ENCODE peak calls at places on chromosomes 6 and 20, in eight cellular contexts. N is HFFc6, F is lower lobe of right lung, U is tibial artery, J is AG10803, A is HCT116, C is fibroblast of pulmonary artery, I is pancreas. V is an unnamed sample.

GRCh38 chr20:6636209-6637159 is 131.0 kb upstream of the BMP2 start:
- DNase-seq in N (no peak), F (no peak), U (no peak), J (peak), A (no peak), C (peak), I (peak), V (peak)

GRCh38 chr6:166282394-166283032 is 25.7 kb downstream of the PRR18 start:
- DNase-seq in N (no peak), F (no peak), U (no peak), J (peak), A (no peak), C (no peak), I (no peak), V (no peak)

GRCh38 chr6:132612449-132613116 is 11.5 kb downstream of the TAAR2 start:
- DNase-seq in N (no peak), F (no peak), U (no peak), J (no peak), A (no peak), C (no peak), I (no peak), V (no peak)

GRCh38 chr20:41483553-41483930 is 116.9 kb upstream of the EMILIN3 start:
- DNase-seq in N (peak), F (no peak), U (no peak), J (peak), A (no peak), C (no peak), I (no peak), V (peak)

GRCh38 chr6:16400248-16400760 is 161.9 kb downstream of the GMPR start:
- DNase-seq in N (no peak), F (no peak), U (no peak), J (no peak), A (no peak), C (no peak), I (no peak), V (no peak)

GRCh38 chr6:116877743-116878142 is 701 bp downstream of the RFX6 start:
- DNase-seq in N (no peak), F (no peak), U (no peak), J (no peak), A (no peak), C (no peak), I (no peak), V (no peak)

GRCh38 chr6:45746046-45746445 is 269.6 kb downstream of the CLIC5 start:
- DNase-seq in N (peak), F (no peak), U (no peak), J (peak), A (no peak), C (peak), I (no peak), V (peak)

GRCh38 chr20:45343867-45344721 is 4.1 kb downstream of the SDC4 start:
- DNase-seq in N (peak), F (no peak), U (peak), J (peak), A (peak), C (peak), I (peak), V (peak)

GRCh38 chr6:37690964-37691735 is 6.5 kb downstream of the MDGA1 start:
- DNase-seq in N (no peak), F (no peak), U (no peak), J (no peak), A (no peak), C (peak), I (no peak), V (no peak)

GRCh38 chr20:1816384-1817381 is 78.5 kb upstream of the SIRPA start:
- DNase-seq in N (peak), F (no peak), U (peak), J (peak), A (no peak), C (peak), I (no peak), V (peak)

GRCh38 chr20:13333793-13334192 is 112.7 kb downstream of the ISM1 start:
- DNase-seq in N (no peak), F (no peak), U (no peak), J (no peak), A (no peak), C (peak), I (no peak), V (no peak)

GRCh38 chr6:44297063-44298038 is 15.8 kb downstream of the AARS2 start:
- DNase-seq in N (no peak), F (peak), U (no peak), J (peak), A (no peak), C (peak), I (no peak), V (peak)

GRCh38 chr20:47362361-47363219 is 6.1 kb upstream of the ZMYND8 start:
- DNase-seq in N (no peak), F (no peak), U (no peak), J (no peak), A (no peak), C (no peak), I (no peak), V (no peak)

GRCh38 chr20:40551125-40551530 is 137.9 kb downstream of the MAFB start:
- DNase-seq in N (no peak), F (no peak), U (peak), J (no peak), A (no peak), C (no peak), I (no peak), V (no peak)

GRCh38 chr6:104710543-104711335 is 149.0 kb downstream of the HACE1 start:
- DNase-seq in N (no peak), F (no peak), U (no peak), J (no peak), A (no peak), C (no peak), I (no peak), V (no peak)

GRCh38 chr6:113858067-113858604 is 991 bp downstream of the MARCKS start:
- DNase-seq in N (peak), F (peak), U (peak), J (peak), A (no peak), C (peak), I (peak), V (peak)

GRCh38 chr20:32519367-32519730 is 65.8 kb downstream of the NOL4L start:
- DNase-seq in N (no peak), F (peak), U (no peak), J (no peak), A (no peak), C (no peak), I (no peak), V (no peak)

DNA sequence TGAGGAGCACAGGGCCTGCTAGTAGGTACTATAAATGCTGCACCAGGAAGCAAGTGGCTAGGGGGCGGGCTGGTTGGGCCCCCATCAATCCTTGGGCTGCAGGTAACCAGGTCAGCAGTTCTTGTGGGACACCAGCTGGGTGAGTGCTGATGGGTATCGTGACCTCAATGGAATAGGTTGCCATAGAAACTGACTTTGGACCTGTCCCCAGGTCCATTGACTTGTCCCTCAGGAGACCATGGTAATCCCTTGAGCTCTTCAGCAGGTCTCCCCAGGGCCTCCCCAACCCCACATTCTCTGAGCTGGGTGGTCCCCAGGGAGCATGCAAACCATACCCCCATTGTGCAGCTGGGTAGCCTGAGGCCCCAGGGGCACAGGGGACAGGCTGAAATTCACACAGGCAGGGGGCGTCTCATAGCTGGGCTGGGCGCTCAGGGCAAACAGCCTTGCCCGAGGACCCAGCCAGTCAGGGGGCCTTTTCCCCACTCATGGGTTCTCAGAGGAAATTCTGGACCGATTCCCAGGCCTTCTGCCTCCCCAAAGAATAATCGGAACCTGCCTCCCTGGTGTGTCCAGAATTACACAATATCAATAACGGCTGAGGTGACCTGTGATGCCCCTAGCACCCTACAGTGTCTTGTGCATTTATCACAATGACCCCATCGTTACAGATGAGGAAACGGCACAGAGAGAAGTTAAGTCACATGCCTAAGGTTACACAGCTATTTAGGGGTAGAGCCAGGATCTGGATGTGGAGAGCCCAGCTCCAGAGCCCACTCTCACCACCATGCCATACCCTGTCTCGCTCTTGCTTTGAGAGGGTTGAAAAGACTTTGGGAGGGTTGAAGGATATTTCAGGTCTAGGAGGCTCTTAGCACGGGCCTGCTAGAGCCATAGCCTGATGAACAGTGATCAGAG is 35.9 kb downstream of the SRC start:
- DNase-seq in N (no peak), F (peak), U (peak), J (no peak), A (no peak), C (no peak), I (no peak), V (no peak)
- TF ChIP-seq CTCF in N (no peak), F (no peak), U (no peak), J (no peak), A (no peak), C (no peak), I (no peak), V (no peak)

GRCh38 chr6:7732219-7732618 is 6.3 kb downstream of the BMP6 start:
- DNase-seq in N (no peak), F (no peak), U (no peak), J (no peak), A (no peak), C (peak), I (no peak), V (peak)

GRCh38 chr6:7730852-7731251 is 5.0 kb downstream of the BMP6 start:
- DNase-seq in N (peak), F (no peak), U (no peak), J (peak), A (no peak), C (peak), I (no peak), V (peak)

GRCh38 chr6:7730411-7730810 is 4.5 kb downstream of the BMP6 start:
- DNase-seq in N (no peak), F (no peak), U (no peak), J (peak), A (no peak), C (peak), I (no peak), V (no peak)

GRCh38 chr6:7730003-7730402 is 4.1 kb downstream of the BMP6 start:
- DNase-seq in N (no peak), F (no peak), U (no peak), J (no peak), A (no peak), C (no peak), I (no peak), V (no peak)

DNA sequence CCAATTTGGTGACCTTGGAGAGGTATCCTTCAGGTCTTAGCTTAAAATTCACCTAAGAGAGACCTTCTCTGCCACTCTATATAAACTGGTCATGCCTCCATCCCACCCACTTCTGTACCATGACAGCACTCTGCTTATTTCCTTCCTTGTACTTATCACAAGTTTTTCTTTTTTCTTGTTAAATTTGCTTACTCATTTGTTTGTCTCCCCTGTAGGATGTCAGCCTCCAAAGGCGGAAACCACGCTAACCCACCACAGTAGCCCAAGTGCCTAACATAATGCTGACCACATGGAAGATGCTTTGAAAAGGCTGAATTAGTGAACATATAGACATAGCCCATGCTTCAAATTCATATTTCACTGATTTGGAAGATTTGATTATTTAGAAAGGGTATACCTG is 5.4 kb downstream of the BMP6 start:
- DNase-seq in N (no peak), F (no peak), U (no peak), J (no peak), A (no peak), C (peak), I (no peak), V (peak)
- TF ChIP-seq CTCF in N (no peak), F (no peak), U (no peak), J (no peak), A (no peak), C (no peak), I (no peak), V (no peak)

GRCh38 chr20:37276494-37277252 is 12.8 kb upstream of the MANBAL start:
- DNase-seq in N (peak), F (no peak), U (no peak), J (peak), A (no peak), C (peak), I (peak), V (peak)
- TF ChIP-seq CTCF in N (peak), F (no peak), U (peak), J (peak), A (no peak), C (peak), I (no peak), V (peak)

GRCh38 chr6:29834564-29835436 is 7.2 kb downstream of the HLA-G start:
- DNase-seq in N (peak), F (no peak), U (no peak), J (peak), A (no peak), C (peak), I (no peak), V (peak)
- TF ChIP-seq CTCF in N (peak), F (peak), U (peak), J (peak), A (peak), C (peak), I (peak), V (peak)

GRCh38 chr20:5072756-5073153 is 47.0 kb downstream of the PCNA start:
- DNase-seq in N (no peak), F (no peak), U (no peak), J (peak), A (no peak), C (no peak), I (no peak), V (no peak)

GRCh38 chr20:5069141-5069806 is 50.5 kb downstream of the PCNA start:
- DNase-seq in N (no peak), F (no peak), U (peak), J (no peak), A (no peak), C (no peak), I (no peak), V (no peak)

GRCh38 chr20:5070081-5070480 is 49.7 kb downstream of the PCNA start:
- DNase-seq in N (no peak), F (no peak), U (peak), J (no peak), A (no peak), C (no peak), I (no peak), V (no peak)

GRCh38 chr20:5067877-5068276 is 51.9 kb downstream of the PCNA start:
- DNase-seq in N (no peak), F (no peak), U (no peak), J (no peak), A (no peak), C (no peak), I (no peak), V (no peak)

DNA sequence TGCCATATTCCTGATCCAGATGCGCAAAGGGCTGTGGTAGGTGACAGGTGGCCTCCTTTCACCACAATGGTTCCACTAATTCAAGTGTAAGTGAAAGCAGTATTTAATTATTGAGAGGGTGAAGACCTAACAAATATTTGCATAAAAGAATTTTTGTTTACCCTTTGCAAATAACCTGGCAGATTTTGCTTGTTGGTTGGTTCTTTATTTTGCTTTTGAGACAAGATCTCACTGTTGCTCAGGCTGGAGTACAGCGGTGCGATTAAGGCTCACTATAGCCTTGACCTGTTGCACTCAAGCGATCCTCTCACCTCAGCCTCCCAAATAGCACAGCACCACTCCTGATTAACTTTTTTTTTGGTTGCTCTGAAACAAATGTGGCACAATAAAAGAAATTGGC is 49.2 kb downstream of the PCNA start:
- DNase-seq in N (no peak), F (no peak), U (no peak), J (no peak), A (no peak), C (no peak), I (no peak), V (no peak)
- TF ChIP-seq CTCF in N (no peak), F (no peak), U (no peak), J (no peak), A (no peak), C (no peak), I (no peak), V (no peak)

V was measured in cardiac fibroblast.